ENCODE peak calls at places on chromosome 18, in nine cellular contexts. L, F, I, D, N, J, V, Y and E are unnamed samples.

GRCh38 chr18:77067315-77068061 is 65.1 kb downstream of the MBP start:
- DNase-seq in N (peak; percentile 92), L (no peak), F (no peak), I (peak; percentile 90), Y (peak; percentile 97), J (peak; percentile 77), V (peak; percentile 81), D (no peak), E (no peak)

GRCh38 chr18:35049111-35050003 is 8.1 kb downstream of the MAPRE2 start:
- DNase-seq in I (peak; percentile 46), Y (no peak), N (no peak), J (no peak), F (no peak), L (no peak), D (no peak), V (no peak), E (no peak)

GRCh38 chr18:54962919-54963645 is 3.8 kb upstream of the CCDC68 start:
- DNase-seq in V (no peak), L (no peak), I (no peak), N (no peak), Y (peak; percentile 55), J (no peak), D (no peak), F (no peak), E (no peak)

GRCh38 chr18:48887905-48888531 is 62.7 kb downstream of the SMAD7 start:
- DNase-seq in N (no peak), V (no peak), D (no peak), Y (no peak), L (no peak), J (no peak), F (no peak), I (no peak), E (no peak)

GRCh38 chr18:58287626-58288289 is 243.7 kb downstream of the NEDD4L start:
- DNase-seq in J (no peak), I (no peak), L (no peak), Y (no peak), V (no peak), F (no peak), N (no peak), D (no peak), E (no peak)

GRCh38 chr18:56575819-56576663 is 62.4 kb downstream of the TXNL1 start:
- DNase-seq in Y (peak; percentile 60), L (peak; percentile 17), F (peak; percentile 81), I (peak; percentile 62), V (no peak), D (no peak), N (peak; percentile 83), J (no peak), E (peak; percentile 43)

GRCh38 chr18:32899819-32900218 is 127.0 kb upstream of the KLHL14 start:
- DNase-seq in F (no peak), V (no peak), J (no peak), D (no peak), N (peak; percentile 54), Y (no peak), L (no peak), I (no peak), E (no peak)

GRCh38 chr18:2091937-2092336 is 479.4 kb downstream of the METTL4 start:
- DNase-seq in V (no peak), Y (no peak), N (no peak), D (no peak), F (no peak), J (no peak), L (no peak), I (no peak), E (no peak)

GRCh38 chr18:79729611-79730010 is 50.0 kb downstream of the CTDP1 start:
- DNase-seq in I (no peak), N (no peak), V (no peak), D (no peak), F (no peak), J (no peak), L (no peak), Y (no peak), E (no peak)

GRCh38 chr18:22933206-22933957 is at the start of gene RBBP8:
- DNase-seq in V (peak; percentile 75), I (peak; percentile 82), F (peak; percentile 70), Y (peak; percentile 59), D (peak; percentile 92), N (peak; percentile 71), L (peak; percentile 90), J (peak; percentile 92), E (peak; percentile 69)

GRCh38 chr18:3511980-3512379 is 62.0 kb downstream of the TGIF1 start:
- DNase-seq in L (no peak), N (peak; percentile 83), J (no peak), V (no peak), D (no peak), F (no peak), Y (peak; percentile 81), I (peak; percentile 87), E (no peak)

GRCh38 chr18:35030234-35030989 is 10.8 kb upstream of the MAPRE2 start:
- DNase-seq in I (no peak), F (no peak), N (no peak), L (no peak), J (no peak), Y (no peak), V (no peak), D (no peak), E (no peak)

GRCh38 chr18:35215026-35215425 is 25.8 kb upstream of the ZNF397 start:
- DNase-seq in Y (no peak), L (no peak), I (no peak), N (no peak), D (no peak), V (no peak), F (no peak), J (no peak), E (no peak)

GRCh38 chr18:50038448-50038847 is 156.5 kb downstream of the MYO5B start:
- DNase-seq in L (no peak), V (no peak), F (no peak), N (peak; percentile 3), Y (peak; percentile 1), J (no peak), I (peak; percentile 10), D (no peak), E (no peak)

GRCh38 chr18:13003466-13003896 is 12.3 kb downstream of the CEP192 start:
- DNase-seq in D (peak; percentile 75), J (no peak), F (peak; percentile 11), V (no peak), I (peak; percentile 91), N (peak; percentile 72), L (peak; percentile 57), Y (peak; percentile 91), E (peak; percentile 69)

GRCh38 chr18:42414756-42415454 is 459.9 kb downstream of the PIK3C3 start:
- DNase-seq in F (no peak), L (no peak), D (no peak), N (peak; percentile 96), J (no peak), I (no peak), V (peak; percentile 65), Y (no peak), E (no peak)

GRCh38 chr18:8253943-8254342 is 355.3 kb upstream of the RAB12 start:
- DNase-seq in Y (no peak), D (no peak), F (no peak), J (no peak), V (no peak), N (no peak), I (no peak), L (no peak), E (no peak)

GRCh38 chr18:57698571-57699276 is 77.1 kb upstream of the NARS1 start:
- DNase-seq in Y (peak; percentile 65), V (no peak), J (no peak), I (no peak), F (peak; percentile 55), D (no peak), L (no peak), N (peak; percentile 72), E (no peak)

GRCh38 chr18:42675810-42676209 is 439.7 kb downstream of the RIT2 start:
- DNase-seq in J (no peak), N (no peak), F (no peak), D (no peak), L (no peak), V (no peak), I (no peak), Y (no peak), E (no peak)

GRCh38 chr18:45167631-45168225 is 447.5 kb upstream of the SLC14A2 start:
- DNase-seq in L (no peak), F (no peak), D (no peak), V (no peak), N (peak; percentile 63), Y (peak; percentile 47), I (peak; percentile 85), J (no peak), E (no peak)

GRCh38 chr18:50955246-50955645 is 12.6 kb upstream of the ELAC1 start:
- DNase-seq in V (no peak), F (no peak), I (no peak), J (no peak), Y (no peak), L (no peak), N (no peak), D (no peak), E (no peak)

GRCh38 chr18:11807233-11807632 is 44.0 kb upstream of the CHMP1B start:
- DNase-seq in I (peak; percentile 33), Y (peak; percentile 12), L (no peak), N (no peak), F (no peak), V (no peak), D (no peak), J (no peak), E (no peak)

GRCh38 chr18:36038102-36038663 is 29.2 kb downstream of the RPRD1A start:
- DNase-seq in V (no peak), D (no peak), N (no peak), F (no peak), J (no peak), I (no peak), Y (no peak), L (no peak), E (no peak)

GRCh38 chr18:65235966-65236634 is 514.7 kb upstream of the CDH7 start:
- DNase-seq in I (no peak), V (no peak), N (no peak), D (no peak), L (no peak), F (no peak), Y (no peak), J (no peak), E (no peak)

GRCh38 chr18:13578400-13578799 is 148.0 kb downstream of the FAM210A start:
- DNase-seq in N (no peak), L (no peak), J (no peak), Y (no peak), I (no peak), D (no peak), F (no peak), V (no peak), E (no peak)

GRCh38 chr18:58570360-58571064 is 58.4 kb downstream of the ALPK2 start:
- DNase-seq in N (no peak), I (peak; percentile 32), Y (no peak), L (no peak), J (no peak), V (no peak), D (no peak), F (no peak), E (no peak)

GRCh38 chr18:56841836-56842235 is 190.7 kb downstream of the WDR7 start:
- DNase-seq in V (no peak), F (no peak), J (no peak), N (no peak), I (no peak), D (no peak), Y (peak; percentile 71), L (no peak), E (no peak)

GRCh38 chr18:832085-832681 is 20.1 kb upstream of the YES1 start:
- DNase-seq in J (peak; percentile 39), D (peak; percentile 70), L (no peak), Y (no peak), N (no peak), I (no peak), F (no peak), V (no peak), E (peak; percentile 74)